ENCODE peak calls at places on chromosomes 3 and 15, in eight cellular contexts. C, S, K, E, T, H, O and W are unnamed samples.

GRCh38 chr3:177590826-177591225 is 393.5 kb upstream of the TBL1XR1 start:
- DNase-seq in H (no peak), E (no peak), S (no peak), C (peak), T (no peak), K (no peak), O (no peak), W (no peak)

GRCh38 chr15:48112242-48112641 is 8.5 kb upstream of the SLC24A5 start:
- DNase-seq in O (no peak), C (peak), E (no peak), K (no peak), S (no peak), T (peak), H (no peak), W (peak)

GRCh38 chr3:42672495-42672894 is 12.8 kb upstream of the KLHL40 start:
- DNase-seq in T (no peak), K (no peak), H (no peak), O (no peak), E (no peak), C (no peak), S (no peak), W (no peak)

GRCh38 chr3:122890077-122890484 is 95.2 kb downstream of the SLC49A4 start:
- DNase-seq in C (peak), S (no peak), H (no peak), T (no peak), O (peak), E (no peak), K (peak), W (no peak)

GRCh38 chr3:126063358-126063965 is 20.5 kb downstream of the SLC41A3 start:
- DNase-seq in S (no peak), E (no peak), H (no peak), T (no peak), O (no peak), C (no peak), K (no peak), W (no peak)

GRCh38 chr3:155853214-155854146 is 747 bp downstream of the SLC33A1 start:
- DNase-seq in C (no peak), K (peak), O (no peak), H (peak), T (peak), S (no peak), E (peak), W (no peak)

GRCh38 chr3:75136100-75136897 is 521.8 kb upstream of the CNTN3 start:
- DNase-seq in T (no peak), C (no peak), O (no peak), K (no peak), S (no peak), E (no peak), H (no peak), W (no peak)

GRCh38 chr3:190862209-190863118 is at the start of gene GMNC:
- DNase-seq in T (peak), O (peak), S (peak), C (peak), K (peak), H (no peak), E (no peak), W (peak)

GRCh38 chr3:414063-414462 is 217.5 kb downstream of the CHL1 start:
- DNase-seq in T (peak), K (no peak), H (no peak), E (no peak), O (no peak), C (peak), S (no peak), W (peak)

GRCh38 chr15:63946524-63947065 is 99.7 kb downstream of the DAPK2 start:
- DNase-seq in H (no peak), T (no peak), O (no peak), K (no peak), C (no peak), E (no peak), S (no peak), W (no peak)

GRCh38 chr3:130894130-130894872 is 417 bp downstream of the ATP2C1 start:
- DNase-seq in E (peak), K (peak), H (peak), O (no peak), C (peak), S (peak), T (peak), W (no peak)

GRCh38 chr15:60752973-60753720 is 274.2 kb upstream of the ICE2 start:
- DNase-seq in S (no peak), E (no peak), H (no peak), T (no peak), K (no peak), C (no peak), O (no peak), W (no peak)

GRCh38 chr3:114274929-114275328 is 18.9 kb upstream of the TIGIT start:
- DNase-seq in C (peak), H (no peak), O (no peak), E (no peak), S (no peak), K (no peak), T (peak), W (peak)

GRCh38 chr3:155308831-155309230 is 15.3 kb upstream of the STRIT1 start:
- DNase-seq in S (no peak), T (no peak), O (no peak), K (no peak), H (no peak), E (no peak), C (peak), W (no peak)

GRCh38 chr15:24857094-24857437 is 97.7 kb upstream of the SNRPN start:
- DNase-seq in K (no peak), T (no peak), O (no peak), S (no peak), C (no peak), H (no peak), E (no peak), W (no peak)

GRCh38 chr3:178381555-178381954 is 154.7 kb upstream of the KCNMB2 start:
- DNase-seq in O (no peak), T (no peak), E (no peak), K (no peak), H (no peak), S (no peak), C (peak), W (no peak)

GRCh38 chr3:159625594-159625993 is 363.0 kb upstream of the IL12A start:
- DNase-seq in E (no peak), H (no peak), K (no peak), C (no peak), S (no peak), O (no peak), T (no peak), W (no peak)

GRCh38 chr15:29795610-29796009 is 26.7 kb downstream of the TJP1 start:
- DNase-seq in O (no peak), T (no peak), H (no peak), K (no peak), C (no peak), S (no peak), E (no peak), W (no peak)

GRCh38 chr3:157393076-157393475 is 43.6 kb upstream of the PTX3 start:
- DNase-seq in K (no peak), S (no peak), T (no peak), O (no peak), E (no peak), H (no peak), C (no peak), W (no peak)

GRCh38 chr3:180093535-180093934 is 56.8 kb upstream of the PEX5L start:
- DNase-seq in E (no peak), C (no peak), H (no peak), S (no peak), K (no peak), T (no peak), O (no peak), W (no peak)

GRCh38 chr15:22944651-22945050 is 35.5 kb downstream of the CYFIP1 start:
- DNase-seq in K (peak), O (no peak), T (no peak), C (no peak), H (no peak), S (no peak), E (no peak), W (no peak)

GRCh38 chr3:83438177-83438576 is 1520.6 kb upstream of the CADM2 start:
- DNase-seq in T (no peak), H (no peak), K (no peak), E (no peak), O (peak), C (peak), S (no peak), W (no peak)